ENCODE peak calls at places on chromosomes 5 and 9, in nine cellular contexts. F is OCI-LY7, J is GM23248, P is neural progenitor cell, V is HCT116, S is GM23338, N is SK-N-SH, R is hepatocyte, A is PC-3. L is an unnamed sample.

GRCh38 chr5:50623666-50624065 is 42.8 kb upstream of the PARP8 start:
- DNase-seq in F (no peak), J (no peak), P (no peak), V (no peak), S (peak), N (no peak), R (no peak), A (no peak), L (no peak)

GRCh38 chr5:102666164-102666951 is 88.7 kb upstream of the PAM start:
- DNase-seq in F (no peak), J (peak), P (peak), V (no peak), S (peak), N (peak), R (no peak), A (peak), L (no peak)

GRCh38 chr9:127404631-127405030 is 7.7 kb downstream of the SLC2A8 start:
- DNase-seq in F (no peak), J (no peak), P (no peak), V (no peak), S (no peak), N (no peak), R (no peak), A (no peak), L (no peak)

GRCh38 chr5:62616615-62617277 is 38.1 kb downstream of the LRRC70 start:
- DNase-seq in F (no peak), J (no peak), P (no peak), V (no peak), S (no peak), N (no peak), R (no peak), A (no peak), L (peak)

GRCh38 chr9:136255896-136256890 is 10.6 kb upstream of the QSOX2 start:
- DNase-seq in F (no peak), J (no peak), P (peak), V (no peak), S (no peak), N (no peak), R (no peak), A (peak), L (no peak)

GRCh38 chr5:137016783-137017324 is 482.3 kb downstream of the SPOCK1 start:
- DNase-seq in F (peak), J (no peak), P (peak), V (no peak), S (peak), N (no peak), R (no peak), A (no peak), L (no peak)

GRCh38 chr9:76510041-76510440 is 51.1 kb downstream of the GCNT1 start:
- DNase-seq in F (no peak), J (peak), P (no peak), V (no peak), S (no peak), N (no peak), R (no peak), A (no peak), L (no peak)

GRCh38 chr5:156411131-156411727 is 84.3 kb downstream of the SGCD start:
- DNase-seq in F (no peak), J (peak), P (no peak), V (no peak), S (no peak), N (no peak), R (peak), A (no peak), L (no peak)

GRCh38 chr9:121840838-121841760 is 189.7 kb downstream of the DAB2IP start:
- DNase-seq in F (peak), J (no peak), P (no peak), V (no peak), S (no peak), N (no peak), R (no peak), A (no peak), L (no peak)

GRCh38 chr5:95007953-95008596 is 276.8 kb downstream of the MCTP1 start:
- DNase-seq in F (no peak), J (no peak), P (no peak), V (no peak), S (no peak), N (no peak), R (no peak), A (no peak), L (no peak)

GRCh38 chr5:115415143-115415491 is 118.7 kb upstream of the CCDC112 start:
- DNase-seq in F (no peak), J (peak), P (peak), V (peak), S (no peak), N (no peak), R (peak), A (peak), L (no peak)

GRCh38 chr5:863244-863805 is 12.5 kb upstream of the ZDHHC11 start:
- DNase-seq in F (no peak), J (no peak), P (no peak), V (no peak), S (no peak), N (no peak), R (no peak), A (no peak), L (no peak)

GRCh38 chr5:864492-865167 is 13.8 kb upstream of the ZDHHC11 start:
- DNase-seq in F (no peak), J (no peak), P (no peak), V (no peak), S (no peak), N (no peak), R (no peak), A (no peak), L (no peak)

GRCh38 chr5:865168-865521 is 14.4 kb upstream of the ZDHHC11 start:
- DNase-seq in F (no peak), J (no peak), P (no peak), V (no peak), S (no peak), N (no peak), R (no peak), A (no peak), L (no peak)

GRCh38 chr5:867300-867699 is 16.5 kb upstream of the ZDHHC11 start:
- DNase-seq in F (no peak), J (no peak), P (no peak), V (no peak), S (peak), N (no peak), R (peak), A (no peak), L (no peak)

DNA sequence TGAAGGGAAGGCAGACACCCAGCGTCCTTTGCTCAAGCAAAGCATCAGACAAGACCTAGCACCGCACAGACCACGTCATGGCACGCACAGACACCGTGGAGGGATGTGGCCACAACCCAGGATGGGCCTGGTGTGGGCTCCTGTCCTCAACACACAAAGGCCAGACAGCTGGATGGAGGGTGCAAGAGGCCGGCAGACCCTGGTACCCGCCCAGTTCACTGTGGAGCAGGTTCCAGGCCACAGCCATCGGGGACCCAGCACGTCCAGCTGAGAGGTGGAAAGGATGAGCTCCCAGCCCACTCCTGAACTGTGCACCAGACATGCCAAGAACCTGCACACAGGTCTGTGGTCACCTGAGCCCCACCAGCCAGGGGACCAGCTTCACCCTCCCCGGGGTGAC is 15.0 kb upstream of the ZDHHC11 start:
- DNase-seq in F (no peak), J (no peak), P (no peak), V (no peak), S (no peak), N (no peak), R (no peak), A (no peak), L (no peak)
- TF ChIP-seq EZH2phosphoT487 in F (no peak), J (no peak), P (no peak), V (no peak), S (no peak), N (no peak), R (no peak), A (no peak), L (no peak)

GRCh38 chr9:84670801-84671153 is 1.2 kb downstream of the NTRK2 start:
- DNase-seq in F (no peak), J (no peak), P (no peak), V (no peak), S (no peak), N (no peak), R (no peak), A (no peak), L (no peak)

GRCh38 chr9:84671651-84672467 is 2.3 kb downstream of the NTRK2 start:
- DNase-seq in F (no peak), J (no peak), P (no peak), V (no peak), S (no peak), N (peak), R (no peak), A (no peak), L (no peak)

GRCh38 chr9:84677080-84677479 is 7.6 kb downstream of the NTRK2 start:
- DNase-seq in F (no peak), J (peak), P (no peak), V (no peak), S (no peak), N (no peak), R (no peak), A (no peak), L (no peak)

GRCh38 chr9:84670106-84670800 is 724 bp downstream of the NTRK2 start:
- DNase-seq in F (no peak), J (peak), P (peak), V (no peak), S (peak), N (peak), R (peak), A (no peak), L (peak)

DNA sequence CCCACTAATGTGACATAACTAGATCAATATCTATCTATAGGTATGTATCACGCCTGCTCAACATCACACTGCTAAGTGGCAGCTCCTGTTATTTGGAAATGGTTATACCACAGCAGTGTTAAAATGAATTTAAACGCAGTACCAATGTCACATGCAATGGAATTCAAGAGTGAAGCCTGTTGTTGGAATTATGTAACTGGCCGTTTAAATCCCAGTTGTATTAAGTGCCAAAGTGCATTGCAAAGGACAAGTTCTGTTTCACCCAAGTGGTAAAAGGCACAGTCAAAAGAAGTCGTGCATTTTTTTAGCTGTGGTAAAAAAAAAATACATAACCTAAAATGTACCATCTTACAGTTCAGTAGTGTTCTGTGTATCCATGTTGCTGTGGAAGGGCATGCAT is 4.3 kb downstream of the NTRK2 start:
- DNase-seq in F (no peak), J (no peak), P (no peak), V (no peak), S (no peak), N (no peak), R (no peak), A (no peak), L (no peak)
- H3K4me3 ChIP-seq in F (no peak), J (no peak), P (no peak), V (no peak), S (no peak), N (no peak), R (no peak), A (no peak), L (no peak)

GRCh38 chr5:3010953-3011763 is 259.7 kb upstream of the IRX2 start:
- DNase-seq in F (no peak), J (no peak), P (no peak), V (no peak), S (no peak), N (no peak), R (no peak), A (no peak), L (no peak)
- TF ChIP-seq EZH2phosphoT487 in F (no peak), J (no peak), P (no peak), V (no peak), S (no peak), N (no peak), R (no peak), A (no peak), L (no peak)

GRCh38 chr9:131290767-131291370 is 1.3 kb downstream of the PLPP7 start:
- DNase-seq in F (no peak), J (no peak), P (no peak), V (no peak), S (no peak), N (no peak), R (no peak), A (no peak), L (no peak)
- H3K4me3 ChIP-seq in F (no peak), J (no peak), P (no peak), V (no peak), S (no peak), N (peak), R (no peak), A (no peak), L (no peak)

DNA sequence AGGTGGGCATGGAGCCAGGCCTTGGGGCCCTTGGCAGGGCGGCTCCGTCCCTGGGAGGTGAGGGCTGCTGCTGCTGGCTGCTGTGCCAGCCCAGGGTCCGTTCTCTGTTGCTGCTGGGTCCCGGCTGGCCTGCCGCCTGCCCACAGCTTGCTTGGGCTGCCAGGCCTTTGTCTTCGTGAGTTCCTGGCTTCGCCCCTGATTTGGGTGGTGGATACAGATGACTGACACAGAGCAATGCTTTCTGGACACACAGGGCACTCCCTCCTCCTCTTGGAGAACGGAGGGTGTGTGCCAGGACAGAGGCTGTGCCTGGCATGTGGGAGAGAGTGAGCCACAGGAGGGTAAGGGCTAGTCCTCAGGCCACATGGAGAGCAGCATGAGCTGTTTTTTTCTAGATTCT is 166.1 kb downstream of the MACROH2A1 start:
- DNase-seq in F (no peak), J (peak), P (no peak), V (no peak), S (no peak), N (no peak), R (no peak), A (no peak), L (no peak)
- TF ChIP-seq EZH2phosphoT487 in F (no peak), J (no peak), P (no peak), V (no peak), S (no peak), N (no peak), R (no peak), A (no peak), L (no peak)

DNA sequence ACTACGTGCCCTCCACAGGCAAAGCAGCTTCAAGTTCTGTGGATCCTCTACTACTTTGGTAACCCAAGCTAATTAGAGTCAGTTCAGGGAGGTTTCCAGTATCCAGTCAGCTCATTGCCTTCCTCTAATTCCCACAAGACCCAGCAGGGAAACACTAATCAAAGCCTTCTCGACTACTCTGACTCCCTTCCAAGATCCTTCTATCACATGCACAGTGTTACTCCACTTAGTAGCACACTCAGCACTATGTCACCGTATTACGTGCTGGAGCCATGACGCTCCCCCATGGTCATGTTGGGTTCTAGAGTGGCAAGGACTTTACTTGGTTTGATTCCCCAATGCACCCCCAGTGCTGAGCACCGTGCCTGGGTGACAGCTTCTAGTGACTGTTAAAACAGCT is 53.0 kb downstream of the DCP2 start:
- DNase-seq in F (no peak), J (peak), P (no peak), V (no peak), S (no peak), N (no peak), R (no peak), A (no peak), L (no peak)
- H3K4me3 ChIP-seq in F (no peak), J (no peak), P (no peak), V (no peak), S (no peak), N (no peak), R (no peak), A (no peak), L (no peak)

DNA sequence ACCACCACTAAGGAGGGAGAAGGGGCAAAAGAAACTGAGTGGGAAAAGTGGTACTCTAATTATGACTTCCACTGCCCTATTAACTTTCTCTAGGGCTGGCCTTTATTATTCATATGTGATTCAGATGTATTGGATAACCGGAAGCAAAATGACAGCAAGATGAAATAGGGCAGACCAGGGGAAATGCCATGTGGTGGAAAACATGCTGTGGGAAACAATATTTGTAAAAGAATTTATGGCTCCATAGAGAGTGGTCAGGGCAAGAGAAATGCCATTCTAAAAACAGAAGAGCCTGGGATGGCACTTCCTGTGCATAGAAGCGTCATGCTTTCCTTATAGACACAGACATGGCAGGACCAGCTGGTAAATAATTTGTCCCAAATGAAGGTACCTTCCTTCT is 67.7 kb downstream of the MEGF10 start:
- DNase-seq in F (no peak), J (peak), P (no peak), V (no peak), S (no peak), N (no peak), R (no peak), A (no peak), L (no peak)
- TF ChIP-seq EZH2phosphoT487 in F (no peak), J (no peak), P (no peak), V (no peak), S (no peak), N (no peak), R (no peak), A (no peak), L (no peak)